ENCODE peak calls at places on chromosomes 16 and 17, in eight cellular contexts. One of them, this sample, is unnamed.

GRCh38 chr16:23670137-23670776 is 8.4 kb upstream of the PLK1 start:
- DNase-seq in cardiac fibroblast: peak; percentile 89
- DNase-seq in astrocyte of the cerebellum: peak; percentile 62
- DNase-seq in A549: no peak
- DNase-seq in brain microvascular endothelial cell: peak; percentile 79
- DNase-seq in heart left ventricle: no peak
- DNase-seq in esophagus squamous epithelium: no peak
- DNase-seq in nephron progenitor cell: no peak
- DNase-seq in this sample: no peak

GRCh38 chr17:49194297-49194607 is 16.1 kb downstream of the GNGT2 start:
- DNase-seq in brain microvascular endothelial cell: no peak
- DNase-seq in nephron progenitor cell: no peak
- DNase-seq in A549: no peak
- DNase-seq in astrocyte of the cerebellum: no peak
- DNase-seq in heart left ventricle: no peak
- DNase-seq in cardiac fibroblast: no peak
- DNase-seq in esophagus squamous epithelium: no peak
- DNase-seq in this sample: no peak

GRCh38 chr16:765971-766819 is 5.7 kb downstream of the MSLN start:
- DNase-seq in brain microvascular endothelial cell: no peak
- DNase-seq in nephron progenitor cell: no peak
- DNase-seq in A549: no peak
- DNase-seq in astrocyte of the cerebellum: no peak
- DNase-seq in cardiac fibroblast: no peak
- DNase-seq in heart left ventricle: no peak
- DNase-seq in esophagus squamous epithelium: no peak
- DNase-seq in this sample: no peak

GRCh38 chr17:49016775-49017463 is 19.7 kb downstream of the IGF2BP1 start:
- DNase-seq in cardiac fibroblast: peak; percentile 65
- DNase-seq in esophagus squamous epithelium: no peak
- DNase-seq in astrocyte of the cerebellum: no peak
- DNase-seq in brain microvascular endothelial cell: no peak
- DNase-seq in A549: peak; percentile 95
- DNase-seq in nephron progenitor cell: no peak
- DNase-seq in heart left ventricle: no peak
- DNase-seq in this sample: no peak

GRCh38 chr17:38579934-38580333 is 25.8 kb downstream of the SRCIN1 start:
- DNase-seq in heart left ventricle: no peak
- DNase-seq in cardiac fibroblast: peak; percentile 43
- DNase-seq in A549: peak; percentile 80
- DNase-seq in esophagus squamous epithelium: no peak
- DNase-seq in nephron progenitor cell: peak; percentile 49
- DNase-seq in astrocyte of the cerebellum: no peak
- DNase-seq in brain microvascular endothelial cell: peak; percentile 14
- DNase-seq in this sample: no peak

GRCh38 chr16:84839956-84840355 is 20.2 kb downstream of the CRISPLD2 start:
- DNase-seq in brain microvascular endothelial cell: peak; percentile 92
- DNase-seq in cardiac fibroblast: peak; percentile 71
- DNase-seq in astrocyte of the cerebellum: peak; percentile 56
- DNase-seq in nephron progenitor cell: no peak
- DNase-seq in heart left ventricle: no peak
- DNase-seq in A549: peak; percentile 58
- DNase-seq in esophagus squamous epithelium: no peak
- DNase-seq in this sample: no peak

GRCh38 chr16:85395207-85395912 is 217.8 kb upstream of the GSE1 start:
- DNase-seq in nephron progenitor cell: peak; percentile 77
- DNase-seq in brain microvascular endothelial cell: peak; percentile 95
- DNase-seq in astrocyte of the cerebellum: peak; percentile 63
- DNase-seq in A549: peak; percentile 86
- DNase-seq in esophagus squamous epithelium: no peak
- DNase-seq in heart left ventricle: peak; percentile 85
- DNase-seq in cardiac fibroblast: peak; percentile 98
- DNase-seq in this sample: no peak

GRCh38 chr16:70290949-70291519 is 1.7 kb upstream of the AARS1 start:
- DNase-seq in esophagus squamous epithelium: no peak
- DNase-seq in nephron progenitor cell: no peak
- DNase-seq in brain microvascular endothelial cell: no peak
- DNase-seq in astrocyte of the cerebellum: no peak
- DNase-seq in heart left ventricle: no peak
- DNase-seq in cardiac fibroblast: no peak
- DNase-seq in A549: no peak
- DNase-seq in this sample: no peak

GRCh38 chr16:47467501-47467900 is 6.4 kb downstream of the PHKB start:
- DNase-seq in astrocyte of the cerebellum: no peak
- DNase-seq in brain microvascular endothelial cell: no peak
- DNase-seq in heart left ventricle: no peak
- DNase-seq in esophagus squamous epithelium: no peak
- DNase-seq in cardiac fibroblast: no peak
- DNase-seq in nephron progenitor cell: no peak
- DNase-seq in A549: no peak
- DNase-seq in this sample: no peak

GRCh38 chr16:72576189-72576588 is 404.2 kb upstream of the PMFBP1 start:
- DNase-seq in esophagus squamous epithelium: no peak
- DNase-seq in A549: no peak
- DNase-seq in brain microvascular endothelial cell: no peak
- DNase-seq in astrocyte of the cerebellum: no peak
- DNase-seq in nephron progenitor cell: no peak
- DNase-seq in heart left ventricle: no peak
- DNase-seq in cardiac fibroblast: no peak
- DNase-seq in this sample: no peak

GRCh38 chr16:31130899-31131298 is 4.6 kb downstream of the PRSS8 start:
- DNase-seq in nephron progenitor cell: no peak
- DNase-seq in heart left ventricle: no peak
- DNase-seq in A549: no peak
- DNase-seq in cardiac fibroblast: no peak
- DNase-seq in esophagus squamous epithelium: no peak
- DNase-seq in astrocyte of the cerebellum: no peak
- DNase-seq in brain microvascular endothelial cell: no peak
- DNase-seq in this sample: no peak

GRCh38 chr17:77435272-77436057 is 294.7 kb downstream of the SEC14L1 start:
- DNase-seq in heart left ventricle: no peak
- DNase-seq in astrocyte of the cerebellum: no peak
- DNase-seq in nephron progenitor cell: no peak
- DNase-seq in brain microvascular endothelial cell: no peak
- DNase-seq in esophagus squamous epithelium: no peak
- DNase-seq in A549: no peak
- DNase-seq in cardiac fibroblast: no peak
- DNase-seq in this sample: no peak

GRCh38 chr17:28598389-28598788 is 436 bp downstream of the SPAG5 start:
- DNase-seq in brain microvascular endothelial cell: no peak
- DNase-seq in cardiac fibroblast: no peak
- DNase-seq in A549: peak; percentile 25
- DNase-seq in heart left ventricle: no peak
- DNase-seq in astrocyte of the cerebellum: no peak
- DNase-seq in nephron progenitor cell: no peak
- DNase-seq in esophagus squamous epithelium: no peak
- DNase-seq in this sample: no peak
- TF ChIP-seq CTCF in brain microvascular endothelial cell: no peak
- TF ChIP-seq CTCF in cardiac fibroblast: no peak
- TF ChIP-seq CTCF in A549: no peak
- TF ChIP-seq CTCF in heart left ventricle: no peak
- TF ChIP-seq CTCF in astrocyte of the cerebellum: no peak
- TF ChIP-seq CTCF in nephron progenitor cell: no peak
- TF ChIP-seq CTCF in esophagus squamous epithelium: no peak
- TF ChIP-seq CTCF in this sample: no peak

GRCh38 chr17:42798383-42799380 is at the start of the genes CNTD1 and COA3:
- DNase-seq in brain microvascular endothelial cell: peak; percentile 78
- DNase-seq in nephron progenitor cell: peak; percentile 89
- DNase-seq in esophagus squamous epithelium: no peak
- DNase-seq in A549: peak; percentile 96
- DNase-seq in cardiac fibroblast: peak; percentile 85
- DNase-seq in astrocyte of the cerebellum: peak; percentile 51
- DNase-seq in heart left ventricle: peak; percentile 93
- DNase-seq in this sample: peak; percentile 80
- TF ChIP-seq CTCF in brain microvascular endothelial cell: peak; percentile 24
- TF ChIP-seq CTCF in nephron progenitor cell: no peak
- TF ChIP-seq CTCF in esophagus squamous epithelium: no peak
- TF ChIP-seq CTCF in A549: no peak
- TF ChIP-seq CTCF in cardiac fibroblast: no peak
- TF ChIP-seq CTCF in astrocyte of the cerebellum: no peak
- TF ChIP-seq CTCF in heart left ventricle: no peak
- TF ChIP-seq CTCF in this sample: peak; percentile 20

GRCh38 chr16:49918257-49918656 is 62.3 kb upstream of the ZNF423 start:
- DNase-seq in esophagus squamous epithelium: no peak
- DNase-seq in A549: no peak
- DNase-seq in astrocyte of the cerebellum: no peak
- DNase-seq in brain microvascular endothelial cell: no peak
- DNase-seq in nephron progenitor cell: no peak
- DNase-seq in cardiac fibroblast: no peak
- DNase-seq in heart left ventricle: no peak
- DNase-seq in this sample: no peak
- TF ChIP-seq CTCF in esophagus squamous epithelium: no peak
- TF ChIP-seq CTCF in A549: no peak
- TF ChIP-seq CTCF in astrocyte of the cerebellum: no peak
- TF ChIP-seq CTCF in brain microvascular endothelial cell: no peak
- TF ChIP-seq CTCF in nephron progenitor cell: no peak
- TF ChIP-seq CTCF in cardiac fibroblast: no peak
- TF ChIP-seq CTCF in heart left ventricle: no peak
- TF ChIP-seq CTCF in this sample: no peak

GRCh38 chr17:42520540-42520951 is 15.5 kb upstream of the NAGLU start:
- DNase-seq in astrocyte of the cerebellum: no peak
- DNase-seq in nephron progenitor cell: peak; percentile 56
- DNase-seq in brain microvascular endothelial cell: peak; percentile 39
- DNase-seq in cardiac fibroblast: no peak
- DNase-seq in A549: no peak
- DNase-seq in heart left ventricle: no peak
- DNase-seq in esophagus squamous epithelium: no peak
- DNase-seq in this sample: peak; percentile 27
- TF ChIP-seq CTCF in astrocyte of the cerebellum: peak; percentile 37
- TF ChIP-seq CTCF in nephron progenitor cell: peak; percentile 38
- TF ChIP-seq CTCF in brain microvascular endothelial cell: peak; percentile 51
- TF ChIP-seq CTCF in cardiac fibroblast: peak; percentile 25
- TF ChIP-seq CTCF in A549: peak; percentile 36
- TF ChIP-seq CTCF in heart left ventricle: no peak
- TF ChIP-seq CTCF in esophagus squamous epithelium: no peak
- TF ChIP-seq CTCF in this sample: peak; percentile 46

GRCh38 chr17:65573283-65573603 is 11.8 kb upstream of the AXIN2 start:
- DNase-seq in nephron progenitor cell: no peak
- DNase-seq in esophagus squamous epithelium: no peak
- DNase-seq in astrocyte of the cerebellum: no peak
- DNase-seq in brain microvascular endothelial cell: no peak
- DNase-seq in cardiac fibroblast: no peak
- DNase-seq in A549: no peak
- DNase-seq in heart left ventricle: no peak
- DNase-seq in this sample: no peak

GRCh38 chr17:65572186-65572580 is 10.7 kb upstream of the AXIN2 start:
- DNase-seq in nephron progenitor cell: no peak
- DNase-seq in heart left ventricle: no peak
- DNase-seq in A549: no peak
- DNase-seq in brain microvascular endothelial cell: no peak
- DNase-seq in cardiac fibroblast: no peak
- DNase-seq in astrocyte of the cerebellum: no peak
- DNase-seq in esophagus squamous epithelium: no peak
- DNase-seq in this sample: no peak

GRCh38 chr17:65572581-65573282 is 11.3 kb upstream of the AXIN2 start:
- DNase-seq in cardiac fibroblast: no peak
- DNase-seq in brain microvascular endothelial cell: no peak
- DNase-seq in esophagus squamous epithelium: no peak
- DNase-seq in nephron progenitor cell: peak; percentile 16
- DNase-seq in A549: no peak
- DNase-seq in astrocyte of the cerebellum: no peak
- DNase-seq in heart left ventricle: no peak
- DNase-seq in this sample: no peak

GRCh38 chr17:65576939-65577338 is 15.5 kb upstream of the AXIN2 start:
- DNase-seq in cardiac fibroblast: no peak
- DNase-seq in astrocyte of the cerebellum: no peak
- DNase-seq in nephron progenitor cell: no peak
- DNase-seq in A549: no peak
- DNase-seq in esophagus squamous epithelium: no peak
- DNase-seq in heart left ventricle: no peak
- DNase-seq in brain microvascular endothelial cell: no peak
- DNase-seq in this sample: no peak
- TF ChIP-seq CTCF in cardiac fibroblast: no peak
- TF ChIP-seq CTCF in astrocyte of the cerebellum: no peak
- TF ChIP-seq CTCF in nephron progenitor cell: no peak
- TF ChIP-seq CTCF in A549: no peak
- TF ChIP-seq CTCF in esophagus squamous epithelium: no peak
- TF ChIP-seq CTCF in heart left ventricle: no peak
- TF ChIP-seq CTCF in brain microvascular endothelial cell: no peak
- TF ChIP-seq CTCF in this sample: no peak

DNA sequence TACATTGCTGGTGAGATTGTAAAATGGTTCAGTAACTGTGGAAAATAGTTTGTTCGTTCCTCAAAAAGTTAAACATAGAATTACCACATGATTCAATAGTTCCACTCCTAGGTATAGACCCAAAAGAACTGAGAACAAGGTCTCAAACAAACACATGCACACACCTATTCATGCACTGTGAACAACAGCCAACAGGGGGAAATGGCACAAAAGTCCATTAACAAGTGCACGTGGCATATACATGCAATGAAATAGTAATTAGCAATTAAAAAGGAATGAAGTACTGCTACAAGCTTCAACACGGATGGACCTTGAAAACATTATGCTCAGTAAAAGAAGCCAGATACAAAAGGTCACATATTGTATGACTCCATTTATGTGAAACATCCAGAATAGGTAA is 23.8 kb downstream of the SDK2 start:
- DNase-seq in cardiac fibroblast: no peak
- DNase-seq in nephron progenitor cell: no peak
- DNase-seq in esophagus squamous epithelium: no peak
- DNase-seq in A549: no peak
- DNase-seq in brain microvascular endothelial cell: no peak
- DNase-seq in heart left ventricle: no peak
- DNase-seq in astrocyte of the cerebellum: no peak
- DNase-seq in this sample: no peak
- TF ChIP-seq CTCF in cardiac fibroblast: no peak
- TF ChIP-seq CTCF in nephron progenitor cell: no peak
- TF ChIP-seq CTCF in esophagus squamous epithelium: no peak
- TF ChIP-seq CTCF in A549: no peak
- TF ChIP-seq CTCF in brain microvascular endothelial cell: no peak
- TF ChIP-seq CTCF in heart left ventricle: no peak
- TF ChIP-seq CTCF in astrocyte of the cerebellum: no peak
- TF ChIP-seq CTCF in this sample: no peak

GRCh38 chr16:69187891-69188451 is 1.0 kb downstream of the SNTB2 start:
- DNase-seq in cardiac fibroblast: peak; percentile 39
- DNase-seq in nephron progenitor cell: peak; percentile 45
- DNase-seq in heart left ventricle: no peak
- DNase-seq in brain microvascular endothelial cell: peak; percentile 24
- DNase-seq in esophagus squamous epithelium: no peak
- DNase-seq in A549: peak; percentile 47
- DNase-seq in astrocyte of the cerebellum: no peak
- DNase-seq in this sample: peak; percentile 30

GRCh38 chr16:69191136-69191535 is 4.2 kb downstream of the SNTB2 start:
- DNase-seq in cardiac fibroblast: no peak
- DNase-seq in esophagus squamous epithelium: no peak
- DNase-seq in nephron progenitor cell: no peak
- DNase-seq in A549: no peak
- DNase-seq in heart left ventricle: no peak
- DNase-seq in brain microvascular endothelial cell: no peak
- DNase-seq in astrocyte of the cerebellum: no peak
- DNase-seq in this sample: no peak

GRCh38 chr16:69188716-69189115 is 1.8 kb downstream of the SNTB2 start:
- DNase-seq in esophagus squamous epithelium: no peak
- DNase-seq in A549: peak; percentile 18
- DNase-seq in brain microvascular endothelial cell: peak; percentile 20
- DNase-seq in cardiac fibroblast: peak; percentile 33
- DNase-seq in heart left ventricle: no peak
- DNase-seq in nephron progenitor cell: no peak
- DNase-seq in astrocyte of the cerebellum: no peak
- DNase-seq in this sample: no peak

GRCh38 chr16:69190046-69190588 is 3.2 kb downstream of the SNTB2 start:
- DNase-seq in astrocyte of the cerebellum: no peak
- DNase-seq in cardiac fibroblast: no peak
- DNase-seq in brain microvascular endothelial cell: no peak
- DNase-seq in heart left ventricle: no peak
- DNase-seq in A549: no peak
- DNase-seq in esophagus squamous epithelium: no peak
- DNase-seq in nephron progenitor cell: no peak
- DNase-seq in this sample: no peak

GRCh38 chr16:69190598-69190997 is 3.6 kb downstream of the SNTB2 start:
- DNase-seq in brain microvascular endothelial cell: no peak
- DNase-seq in cardiac fibroblast: no peak
- DNase-seq in A549: no peak
- DNase-seq in esophagus squamous epithelium: no peak
- DNase-seq in astrocyte of the cerebellum: no peak
- DNase-seq in nephron progenitor cell: no peak
- DNase-seq in heart left ventricle: no peak
- DNase-seq in this sample: no peak
- TF ChIP-seq CTCF in brain microvascular endothelial cell: no peak
- TF ChIP-seq CTCF in cardiac fibroblast: no peak
- TF ChIP-seq CTCF in A549: no peak
- TF ChIP-seq CTCF in esophagus squamous epithelium: no peak
- TF ChIP-seq CTCF in astrocyte of the cerebellum: no peak
- TF ChIP-seq CTCF in nephron progenitor cell: no peak
- TF ChIP-seq CTCF in heart left ventricle: no peak
- TF ChIP-seq CTCF in this sample: no peak

This sample was measured in neural crest cell.